ENCODE peak calls at places on chromosome 14, in four cellular contexts. Y is activated CD4-positive, alpha-beta T cell treated with anti-CD3 and anti-CD28 coated beads for 36 hours; A is stimulated activated CD4-positive, alpha-beta T cell treated with anti-CD3 and anti-CD28 coated beads, TNF-alpha, amount 100 ng/mL, for 24 hours; V is left lobe of liver. Q is an unnamed sample.
A peak's percentile ranks its signal among the peaks of the same experiment; 100 is the strongest.

GRCh38 chr14:88468396-88468795 is 82.9 kb downstream of the SPATA7 start:
- DNase-seq in Y (no peak), A (no peak), V (no peak), Q (no peak)

GRCh38 chr14:68797180-68797670 is 4.4 kb upstream of the ZFP36L1 start:
- DNase-seq in Y (no peak), A (no peak), V (peak; percentile 37), Q (no peak)

GRCh38 chr14:35365130-35366047 is 39.2 kb downstream of the NFKBIA start:
- DNase-seq in Y (peak; percentile 93), A (peak; percentile 77), V (no peak), Q (no peak)

GRCh38 chr14:50790568-50790967 is 40.4 kb downstream of the NIN start:
- DNase-seq in Y (no peak), A (no peak), V (no peak), Q (no peak)

GRCh38 chr14:50846171-50846880 is 15.4 kb upstream of the NIN start:
- DNase-seq in Y (no peak), A (no peak), V (no peak), Q (no peak)

GRCh38 chr14:103545915-103546650 is 16.4 kb downstream of the BAG5 start:
- DNase-seq in Y (no peak), A (no peak), V (no peak), Q (no peak)

GRCh38 chr14:24113801-24114535 is 609 bp upstream of the DCAF11 start:
- DNase-seq in Y (peak; percentile 92), A (peak; percentile 64), V (peak; percentile 98), Q (peak; percentile 95)

GRCh38 chr14:94081386-94081820 is 293 bp downstream of the IFI27L1 start:
- DNase-seq in Y (peak; percentile 24), A (no peak), V (no peak), Q (no peak)

GRCh38 chr14:23563473-23564180 is 4.0 kb downstream of the AP1G2 start:
- DNase-seq in Y (no peak), A (no peak), V (peak; percentile 90), Q (no peak)

GRCh38 chr14:68692916-68693771 is 99.7 kb downstream of the ZFP36L1 start:
- DNase-seq in Y (no peak), A (no peak), V (no peak), Q (no peak)

GRCh38 chr14:34302654-34303053 is 159.4 kb downstream of the SPTSSA start:
- DNase-seq in Y (no peak), A (no peak), V (no peak), Q (peak; percentile 67)

GRCh38 chr14:76919811-76920571 is 93.8 kb downstream of the LRRC74A start:
- DNase-seq in Y (peak; percentile 70), A (no peak), V (peak; percentile 62), Q (peak; percentile 88)

GRCh38 chr14:85241022-85241880 is 288.7 kb upstream of the FLRT2 start:
- DNase-seq in Y (no peak), A (no peak), V (no peak), Q (no peak)

GRCh38 chr14:105062048-105062433 is 3.2 kb downstream of the GPR132 start:
- DNase-seq in Y (peak; percentile 47), A (no peak), V (no peak), Q (no peak)

GRCh38 chr14:36996857-36997590 is 175.4 kb downstream of the SLC25A21 start:
- DNase-seq in Y (no peak), A (no peak), V (no peak), Q (no peak)

GRCh38 chr14:98474900-98475299 is 797.1 kb downstream of the BCL11B start:
- DNase-seq in Y (no peak), A (no peak), V (no peak), Q (no peak)

GRCh38 chr14:55481769-55482168 is 41.4 kb upstream of the TBPL2 start:
- DNase-seq in Y (no peak), A (no peak), V (no peak), Q (no peak)

GRCh38 chr14:68380304-68380840 is 412.5 kb downstream of the ZFP36L1 start:
- DNase-seq in Y (no peak), A (no peak), V (no peak), Q (no peak)

GRCh38 chr14:78700236-78700635 is 530.1 kb downstream of the NRXN3 start:
- DNase-seq in Y (no peak), A (no peak), V (no peak), Q (peak; percentile 13)

GRCh38 chr14:23910081-23910875 is 43.3 kb upstream of the DHRS4 start:
- DNase-seq in Y (peak; percentile 46), A (no peak), V (no peak), Q (peak; percentile 43)

GRCh38 chr14:81246561-81247270 is 26.0 kb upstream of the GTF2A1 start:
- DNase-seq in Y (peak; percentile 9), A (no peak), V (no peak), Q (no peak)

GRCh38 chr14:96648506-96649326 is 146.5 kb downstream of the PAPOLA start:
- DNase-seq in Y (no peak), A (no peak), V (no peak), Q (no peak)

Q was measured in NCI-H446.